ENCODE peak calls at places on chromosome 1, in five cellular contexts. One of them, this sample, is unnamed.

GRCh38 chr1:86933562-86934377 is 19.3 kb downstream of the HS2ST1 start:
- DNase-seq in HFF-Myc: no peak
- DNase-seq in brain microvascular endothelial cell: no peak
- DNase-seq in fibroblast of lung: no peak
- DNase-seq in upper lobe of right lung: no peak
- DNase-seq in this sample: no peak

GRCh38 chr1:180229483-180230415 is at the start of gene LHX4:
- DNase-seq in HFF-Myc: no peak
- DNase-seq in brain microvascular endothelial cell: no peak
- DNase-seq in fibroblast of lung: peak
- DNase-seq in upper lobe of right lung: peak
- DNase-seq in this sample: no peak

GRCh38 chr1:199010492-199010891 is 371.7 kb downstream of the PTPRC start:
- DNase-seq in HFF-Myc: no peak
- DNase-seq in brain microvascular endothelial cell: no peak
- DNase-seq in fibroblast of lung: no peak
- DNase-seq in upper lobe of right lung: no peak
- DNase-seq in this sample: no peak

GRCh38 chr1:212805767-212806166 is 14.1 kb downstream of the TATDN3 start:
- DNase-seq in HFF-Myc: no peak
- DNase-seq in brain microvascular endothelial cell: no peak
- DNase-seq in fibroblast of lung: no peak
- DNase-seq in upper lobe of right lung: no peak
- DNase-seq in this sample: no peak

GRCh38 chr1:37094302-37094701 is 60.0 kb upstream of the GRIK3 start:
- DNase-seq in HFF-Myc: no peak
- DNase-seq in brain microvascular endothelial cell: no peak
- DNase-seq in fibroblast of lung: no peak
- DNase-seq in upper lobe of right lung: no peak
- DNase-seq in this sample: no peak

GRCh38 chr1:20192871-20193411 is 6.6 kb upstream of the PLA2G2C start:
- DNase-seq in HFF-Myc: no peak
- DNase-seq in brain microvascular endothelial cell: no peak
- DNase-seq in fibroblast of lung: no peak
- DNase-seq in upper lobe of right lung: no peak
- DNase-seq in this sample: no peak

GRCh38 chr1:183590225-183591191 is at the start of gene NCF2:
- DNase-seq in HFF-Myc: no peak
- DNase-seq in brain microvascular endothelial cell: no peak
- DNase-seq in fibroblast of lung: no peak
- DNase-seq in upper lobe of right lung: no peak
- DNase-seq in this sample: peak

GRCh38 chr1:166354411-166354810 is 187.6 kb upstream of the FAM78B start:
- DNase-seq in HFF-Myc: no peak
- DNase-seq in brain microvascular endothelial cell: no peak
- DNase-seq in fibroblast of lung: no peak
- DNase-seq in upper lobe of right lung: no peak
- DNase-seq in this sample: no peak

GRCh38 chr1:109395602-109396512 is 1.9 kb downstream of the SORT1 start:
- DNase-seq in HFF-Myc: no peak
- DNase-seq in brain microvascular endothelial cell: peak
- DNase-seq in fibroblast of lung: peak
- DNase-seq in upper lobe of right lung: no peak
- DNase-seq in this sample: peak

GRCh38 chr1:9891207-9891606 is 18.9 kb downstream of the CTNNBIP1 start:
- DNase-seq in HFF-Myc: no peak
- DNase-seq in brain microvascular endothelial cell: no peak
- DNase-seq in fibroblast of lung: peak
- DNase-seq in upper lobe of right lung: no peak
- DNase-seq in this sample: no peak

GRCh38 chr1:234562336-234562735 is 47.6 kb downstream of the IRF2BP2 start:
- DNase-seq in HFF-Myc: no peak
- DNase-seq in brain microvascular endothelial cell: no peak
- DNase-seq in fibroblast of lung: no peak
- DNase-seq in upper lobe of right lung: no peak
- DNase-seq in this sample: no peak

GRCh38 chr1:242017580-242018233 is 18.8 kb upstream of the MAP1LC3C start:
- DNase-seq in HFF-Myc: peak
- DNase-seq in brain microvascular endothelial cell: peak
- DNase-seq in fibroblast of lung: peak
- DNase-seq in upper lobe of right lung: no peak
- DNase-seq in this sample: peak

GRCh38 chr1:180632326-180633088 is 685 bp downstream of the XPR1 start:
- DNase-seq in HFF-Myc: no peak
- DNase-seq in brain microvascular endothelial cell: no peak
- DNase-seq in fibroblast of lung: no peak
- DNase-seq in upper lobe of right lung: peak
- DNase-seq in this sample: no peak

GRCh38 chr1:1115830-1116700 is at the start of gene C1orf159:
- DNase-seq in HFF-Myc: peak
- DNase-seq in brain microvascular endothelial cell: peak
- DNase-seq in fibroblast of lung: peak
- DNase-seq in upper lobe of right lung: peak
- DNase-seq in this sample: peak

GRCh38 chr1:230321741-230322420 is 104.3 kb downstream of the PGBD5 start:
- DNase-seq in HFF-Myc: no peak
- DNase-seq in brain microvascular endothelial cell: no peak
- DNase-seq in fibroblast of lung: no peak
- DNase-seq in upper lobe of right lung: no peak
- DNase-seq in this sample: no peak

GRCh38 chr1:18256318-18257235 is 149.0 kb downstream of the IGSF21 start:
- DNase-seq in HFF-Myc: peak
- DNase-seq in brain microvascular endothelial cell: peak
- DNase-seq in fibroblast of lung: peak
- DNase-seq in upper lobe of right lung: no peak
- DNase-seq in this sample: peak

GRCh38 chr1:213783898-213784297 is 203.9 kb upstream of the PROX1 start:
- DNase-seq in HFF-Myc: no peak
- DNase-seq in brain microvascular endothelial cell: no peak
- DNase-seq in fibroblast of lung: no peak
- DNase-seq in upper lobe of right lung: no peak
- DNase-seq in this sample: no peak

GRCh38 chr1:156583821-156584622 is 4.5 kb downstream of the TTC24 start:
- DNase-seq in HFF-Myc: peak
- DNase-seq in brain microvascular endothelial cell: peak
- DNase-seq in fibroblast of lung: peak
- DNase-seq in upper lobe of right lung: no peak
- DNase-seq in this sample: peak

GRCh38 chr1:32291145-32291707 is 657 bp upstream of the HDAC1 start:
- DNase-seq in HFF-Myc: no peak
- DNase-seq in brain microvascular endothelial cell: no peak
- DNase-seq in fibroblast of lung: peak
- DNase-seq in upper lobe of right lung: no peak
- DNase-seq in this sample: peak

GRCh38 chr1:24090736-24091135 is 21.2 kb downstream of the MYOM3 start:
- DNase-seq in HFF-Myc: no peak
- DNase-seq in brain microvascular endothelial cell: no peak
- DNase-seq in fibroblast of lung: no peak
- DNase-seq in upper lobe of right lung: no peak
- DNase-seq in this sample: no peak
- TF ChIP-seq CTCF in HFF-Myc: no peak
- TF ChIP-seq CTCF in brain microvascular endothelial cell: no peak
- TF ChIP-seq CTCF in fibroblast of lung: no peak
- TF ChIP-seq CTCF in upper lobe of right lung: no peak
- TF ChIP-seq CTCF in this sample: no peak

GRCh38 chr1:16920951-16921350 is 780 bp upstream of the CROCC start:
- DNase-seq in HFF-Myc: no peak
- DNase-seq in brain microvascular endothelial cell: no peak
- DNase-seq in fibroblast of lung: no peak
- DNase-seq in upper lobe of right lung: peak
- DNase-seq in this sample: no peak

GRCh38 chr1:16922466-16922865 is 735 bp downstream of the CROCC start:
- DNase-seq in HFF-Myc: no peak
- DNase-seq in brain microvascular endothelial cell: no peak
- DNase-seq in fibroblast of lung: no peak
- DNase-seq in upper lobe of right lung: peak
- DNase-seq in this sample: no peak

GRCh38 chr1:16924216-16924918 is 2.6 kb downstream of the CROCC start:
- DNase-seq in HFF-Myc: no peak
- DNase-seq in brain microvascular endothelial cell: no peak
- DNase-seq in fibroblast of lung: no peak
- DNase-seq in upper lobe of right lung: no peak
- DNase-seq in this sample: no peak

GRCh38 chr1:16922885-16923431 is 1.2 kb downstream of the CROCC start:
- DNase-seq in HFF-Myc: no peak
- DNase-seq in brain microvascular endothelial cell: no peak
- DNase-seq in fibroblast of lung: no peak
- DNase-seq in upper lobe of right lung: no peak
- DNase-seq in this sample: no peak

GRCh38 chr1:16921391-16922185 is at the start of gene CROCC:
- DNase-seq in HFF-Myc: peak
- DNase-seq in brain microvascular endothelial cell: peak
- DNase-seq in fibroblast of lung: peak
- DNase-seq in upper lobe of right lung: peak
- DNase-seq in this sample: peak
- H3K4me3 ChIP-seq in HFF-Myc: peak
- H3K4me3 ChIP-seq in brain microvascular endothelial cell: peak
- H3K4me3 ChIP-seq in fibroblast of lung: no peak
- H3K4me3 ChIP-seq in upper lobe of right lung: no peak
- H3K4me3 ChIP-seq in this sample: no peak

DNA sequence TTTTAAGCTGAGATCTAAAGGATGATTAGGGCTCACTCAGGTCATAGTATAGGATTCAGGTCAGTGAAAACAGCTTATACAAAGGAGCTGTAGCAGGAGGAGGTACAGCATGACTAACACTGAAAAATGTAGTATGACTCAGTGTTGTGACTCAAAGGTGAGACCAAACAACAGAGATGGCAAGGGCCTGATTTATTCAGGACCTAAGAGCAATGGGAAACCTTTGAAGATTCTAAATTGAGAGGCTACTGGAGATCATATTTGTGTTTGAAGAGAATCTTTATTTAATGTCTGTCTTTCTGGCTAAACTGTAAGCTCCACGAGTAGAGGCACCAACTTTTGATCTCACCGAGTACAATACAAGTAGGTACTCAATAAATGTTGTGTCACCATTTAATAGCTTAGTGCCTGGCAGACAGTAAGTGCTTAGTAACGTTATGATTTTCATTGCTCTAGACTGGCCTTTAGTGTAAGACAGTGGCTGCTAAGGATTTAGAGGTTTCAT is 43.5 kb downstream of the PRKAA2 start:
- DNase-seq in HFF-Myc: peak
- DNase-seq in brain microvascular endothelial cell: peak
- DNase-seq in fibroblast of lung: peak
- DNase-seq in upper lobe of right lung: no peak
- DNase-seq in this sample: peak
- TF ChIP-seq CTCF in HFF-Myc: no peak
- TF ChIP-seq CTCF in brain microvascular endothelial cell: no peak
- TF ChIP-seq CTCF in fibroblast of lung: no peak
- TF ChIP-seq CTCF in upper lobe of right lung: no peak
- TF ChIP-seq CTCF in this sample: no peak

DNA sequence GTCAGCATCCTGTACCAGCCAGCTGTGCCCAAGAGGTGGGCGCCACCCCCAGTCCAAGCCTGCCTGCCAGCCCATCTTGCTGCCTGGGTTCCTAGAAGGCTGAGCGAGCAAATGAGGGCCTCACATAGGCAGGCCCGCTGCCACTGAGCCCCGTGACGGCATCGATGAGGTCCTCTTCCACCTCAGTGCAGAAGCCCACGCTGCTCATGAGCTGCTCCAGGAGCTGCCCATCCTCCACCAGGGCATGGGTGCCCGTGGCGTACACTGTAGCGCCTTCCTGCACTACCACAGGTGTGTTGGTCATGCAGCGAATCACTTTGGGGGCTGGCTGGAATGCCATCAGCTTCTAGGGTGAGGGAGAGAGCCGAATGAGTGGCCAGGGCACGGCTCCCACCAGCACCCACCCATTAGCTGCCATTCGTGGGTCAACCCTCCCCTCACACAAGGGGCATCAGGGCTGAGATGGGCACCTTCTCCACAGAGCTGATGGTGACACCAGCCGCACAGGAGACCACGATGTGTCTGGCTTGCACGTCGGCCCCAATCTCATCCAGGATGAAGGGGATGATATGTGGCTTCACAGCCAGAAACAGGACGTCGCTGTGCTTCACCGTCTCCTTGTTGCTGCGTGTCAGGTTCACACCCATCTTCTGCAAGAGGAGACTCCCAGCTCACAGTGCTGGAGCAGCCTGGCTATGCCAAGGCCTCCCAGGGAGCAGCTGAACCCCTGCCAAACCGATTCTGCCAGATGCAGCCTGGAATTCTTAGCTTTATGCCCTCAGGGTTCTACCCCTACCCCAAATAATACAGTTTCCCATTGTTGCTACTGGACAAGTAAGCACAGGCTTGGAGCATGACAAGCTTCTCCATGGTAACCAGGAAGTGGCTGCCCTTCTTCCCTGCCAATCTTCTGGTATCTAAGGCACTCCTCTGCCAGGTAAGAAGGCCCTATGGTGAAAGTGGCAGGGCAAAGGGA is 2.0 kb downstream of the PYCR2 start:
- DNase-seq in HFF-Myc: no peak
- DNase-seq in brain microvascular endothelial cell: no peak
- DNase-seq in fibroblast of lung: peak
- DNase-seq in upper lobe of right lung: no peak
- DNase-seq in this sample: no peak
- H3K4me3 ChIP-seq in HFF-Myc: no peak
- H3K4me3 ChIP-seq in brain microvascular endothelial cell: no peak
- H3K4me3 ChIP-seq in fibroblast of lung: no peak
- H3K4me3 ChIP-seq in upper lobe of right lung: no peak
- H3K4me3 ChIP-seq in this sample: no peak

GRCh38 chr1:34013136-34013535 is 149.3 kb downstream of the HMGB4 start:
- DNase-seq in HFF-Myc: no peak
- DNase-seq in brain microvascular endothelial cell: no peak
- DNase-seq in fibroblast of lung: no peak
- DNase-seq in upper lobe of right lung: no peak
- DNase-seq in this sample: no peak

GRCh38 chr1:34009340-34009975 is 145.6 kb downstream of the HMGB4 start:
- DNase-seq in HFF-Myc: no peak
- DNase-seq in brain microvascular endothelial cell: no peak
- DNase-seq in fibroblast of lung: peak
- DNase-seq in upper lobe of right lung: no peak
- DNase-seq in this sample: no peak

GRCh38 chr1:34019741-34020552 is 145.1 kb downstream of the CSMD2 start:
- DNase-seq in HFF-Myc: no peak
- DNase-seq in brain microvascular endothelial cell: no peak
- DNase-seq in fibroblast of lung: no peak
- DNase-seq in upper lobe of right lung: no peak
- DNase-seq in this sample: no peak

DNA sequence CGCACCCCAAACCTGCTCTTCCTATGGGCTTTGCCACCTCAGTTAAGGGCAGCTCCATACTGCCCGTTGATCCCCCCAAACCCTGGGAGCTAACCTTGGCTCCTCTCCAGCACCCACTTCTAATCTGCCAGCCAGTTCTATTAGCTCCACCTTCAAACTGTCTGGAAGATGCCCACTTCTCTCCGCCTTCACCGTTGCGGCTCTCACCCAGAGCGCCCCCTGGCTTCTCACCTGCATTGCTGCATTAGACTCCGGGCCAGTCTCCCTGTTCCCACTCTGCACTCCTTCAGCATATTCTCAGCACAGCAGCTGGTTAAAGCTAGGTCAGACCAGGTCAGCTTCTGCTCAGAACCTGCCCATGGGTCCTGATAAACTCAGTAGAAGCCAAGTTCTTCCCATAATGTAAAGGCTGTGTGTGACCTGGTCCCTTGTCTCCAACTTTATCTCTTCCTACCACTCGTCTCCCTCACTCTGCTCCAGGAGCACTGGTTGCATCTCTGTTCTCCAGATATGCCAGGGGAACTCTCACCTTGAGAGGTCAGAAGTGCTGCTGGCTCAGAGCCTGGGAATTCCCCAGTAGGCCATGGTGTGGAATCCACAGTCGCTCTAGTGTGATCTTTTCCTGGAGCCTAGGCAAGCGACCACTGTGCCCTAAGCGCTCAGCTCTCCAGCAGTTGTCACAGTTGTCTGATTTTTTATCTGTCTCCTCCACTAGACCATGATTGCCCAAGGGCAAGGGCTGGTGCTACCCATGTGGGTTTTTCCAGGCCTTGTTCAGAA is 150.3 kb downstream of the HMGB4 start:
- DNase-seq in HFF-Myc: no peak
- DNase-seq in brain microvascular endothelial cell: no peak
- DNase-seq in fibroblast of lung: no peak
- DNase-seq in upper lobe of right lung: peak
- DNase-seq in this sample: no peak
- TF ChIP-seq CTCF in HFF-Myc: peak
- TF ChIP-seq CTCF in brain microvascular endothelial cell: no peak
- TF ChIP-seq CTCF in fibroblast of lung: peak
- TF ChIP-seq CTCF in upper lobe of right lung: peak
- TF ChIP-seq CTCF in this sample: no peak